ENCODE peak calls at places on chromosome X, in five cellular contexts. One of them, this sample, is unnamed.

GRCh38 chrX:70279081-70279480 is 2.9 kb upstream of the RAB41 start:
- DNase-seq in GM12878: no peak
- DNase-seq in K562: no peak
- DNase-seq in HepG2: no peak
- DNase-seq in GM12891: no peak
- DNase-seq in this sample: no peak

GRCh38 chrX:17377047-17377692 is 2.2 kb downstream of the NHS start:
- DNase-seq in GM12878: no peak
- DNase-seq in K562: no peak
- DNase-seq in HepG2: no peak
- DNase-seq in GM12891: no peak
- DNase-seq in this sample: no peak

GRCh38 chrX:123138473-123138872 is 45.6 kb upstream of the GRIA3 start:
- DNase-seq in GM12878: no peak
- DNase-seq in K562: no peak
- DNase-seq in HepG2: no peak
- DNase-seq in GM12891: no peak
- DNase-seq in this sample: no peak

GRCh38 chrX:37405954-37406353 is 56.8 kb downstream of the PRRG1 start:
- DNase-seq in GM12878: no peak
- DNase-seq in K562: no peak
- DNase-seq in HepG2: no peak
- DNase-seq in GM12891: no peak
- DNase-seq in this sample: no peak

GRCh38 chrX:66504481-66504880 is 134.4 kb downstream of the EDA2R start:
- DNase-seq in GM12878: no peak
- DNase-seq in K562: no peak
- DNase-seq in HepG2: no peak
- DNase-seq in GM12891: no peak
- DNase-seq in this sample: no peak

GRCh38 chrX:108453841-108454240 is 14.2 kb downstream of the COL4A5 start:
- DNase-seq in GM12878: no peak
- DNase-seq in K562: no peak
- DNase-seq in HepG2: no peak
- DNase-seq in GM12891: no peak
- DNase-seq in this sample: no peak

GRCh38 chrX:24085133-24085532 is 30.4 kb downstream of the EIF2S3 start:
- DNase-seq in GM12878: no peak
- DNase-seq in K562: no peak
- DNase-seq in HepG2: no peak
- DNase-seq in GM12891: no peak
- DNase-seq in this sample: no peak

GRCh38 chrX:111868726-111869638 is 7.0 kb upstream of the TRPC5OS start:
- DNase-seq in GM12878: peak; percentile 40
- DNase-seq in K562: no peak
- DNase-seq in HepG2: no peak
- DNase-seq in GM12891: no peak
- DNase-seq in this sample: no peak

GRCh38 chrX:54171527-54171926 is 11.5 kb downstream of the FAM120C start:
- DNase-seq in GM12878: no peak
- DNase-seq in K562: no peak
- DNase-seq in HepG2: no peak
- DNase-seq in GM12891: no peak
- DNase-seq in this sample: no peak

GRCh38 chrX:150507251-150507856 is 61.1 kb upstream of the MTM1 start:
- DNase-seq in GM12878: no peak
- DNase-seq in K562: no peak
- DNase-seq in HepG2: no peak
- DNase-seq in GM12891: no peak
- DNase-seq in this sample: no peak

GRCh38 chrX:17553451-17553850 is 178.5 kb downstream of the NHS start:
- DNase-seq in GM12878: no peak
- DNase-seq in K562: no peak
- DNase-seq in HepG2: no peak
- DNase-seq in GM12891: no peak
- DNase-seq in this sample: no peak

GRCh38 chrX:135009057-135009605 is 13.2 kb downstream of the RTL8B start:
- DNase-seq in GM12878: no peak
- DNase-seq in K562: no peak
- DNase-seq in HepG2: peak; percentile 60
- DNase-seq in GM12891: no peak
- DNase-seq in this sample: no peak

GRCh38 chrX:133726211-133726630 is 259.2 kb downstream of the GPC3 start:
- DNase-seq in GM12878: no peak
- DNase-seq in K562: no peak
- DNase-seq in HepG2: peak; percentile 27
- DNase-seq in GM12891: no peak
- DNase-seq in this sample: no peak

GRCh38 chrX:154525606-154526490 is 9.8 kb upstream of the FAM3A start:
- DNase-seq in GM12878: no peak
- DNase-seq in K562: no peak
- DNase-seq in HepG2: no peak
- DNase-seq in GM12891: no peak
- DNase-seq in this sample: no peak

GRCh38 chrX:154530286-154530685 is 14.3 kb upstream of the FAM3A start:
- DNase-seq in GM12878: no peak
- DNase-seq in K562: no peak
- DNase-seq in HepG2: no peak
- DNase-seq in GM12891: no peak
- DNase-seq in this sample: no peak

GRCh38 chrX:154531626-154532025 is 15.0 kb downstream of the G6PD start:
- DNase-seq in GM12878: no peak
- DNase-seq in K562: no peak
- DNase-seq in HepG2: no peak
- DNase-seq in GM12891: no peak
- DNase-seq in this sample: no peak

GRCh38 chrX:154529206-154529612 is 13.2 kb upstream of the FAM3A start:
- DNase-seq in GM12878: no peak
- DNase-seq in K562: no peak
- DNase-seq in HepG2: peak; percentile 45
- DNase-seq in GM12891: no peak
- DNase-seq in this sample: no peak

GRCh38 chrX:154526901-154527675 is 11.1 kb upstream of the FAM3A start:
- DNase-seq in GM12878: peak; percentile 36
- DNase-seq in K562: peak; percentile 67
- DNase-seq in HepG2: peak; percentile 56
- DNase-seq in GM12891: peak; percentile 43
- DNase-seq in this sample: peak; percentile 47
- TF ChIP-seq POLR2A in GM12878: peak; percentile 68
- TF ChIP-seq POLR2A in K562: peak; percentile 39
- TF ChIP-seq POLR2A in HepG2: no peak
- TF ChIP-seq POLR2A in GM12891: peak; percentile 54
- TF ChIP-seq POLR2A in this sample: peak; percentile 28

GRCh38 chrX:153818571-153819397 is 11.6 kb downstream of the PDZD4 start:
- DNase-seq in GM12878: no peak
- DNase-seq in K562: peak; percentile 91
- DNase-seq in HepG2: no peak
- DNase-seq in GM12891: peak; percentile 58
- DNase-seq in this sample: peak; percentile 57
- TF ChIP-seq POLR2AphosphoS5 in GM12878: no peak
- TF ChIP-seq POLR2AphosphoS5 in K562: no peak
- TF ChIP-seq POLR2AphosphoS5 in HepG2: no peak
- TF ChIP-seq POLR2AphosphoS5 in GM12891: no peak
- TF ChIP-seq POLR2AphosphoS5 in this sample: no peak

DNA sequence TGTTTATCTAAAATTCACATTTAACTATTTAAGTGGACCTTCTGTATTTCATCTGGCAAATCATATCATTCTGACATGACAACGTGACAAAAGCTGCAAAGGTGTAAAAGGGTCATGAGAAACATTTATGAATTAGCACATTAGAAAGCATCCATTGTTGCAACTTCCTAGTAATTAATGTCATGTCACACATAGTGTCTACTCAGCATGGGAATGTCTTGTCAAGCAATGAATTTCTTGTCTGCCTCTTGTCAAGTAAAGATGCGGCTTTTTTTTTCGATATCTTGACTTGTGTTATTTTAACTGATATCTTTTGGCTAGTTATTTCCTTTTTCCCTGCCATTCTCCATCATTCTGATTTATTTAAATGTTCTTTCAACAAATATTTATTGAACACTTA is 463.5 kb upstream of the CXorf51B start:
- DNase-seq in GM12878: no peak
- DNase-seq in K562: no peak
- DNase-seq in HepG2: no peak
- DNase-seq in GM12891: no peak
- DNase-seq in this sample: no peak
- TF ChIP-seq TAF1 in GM12878: no peak
- TF ChIP-seq TAF1 in K562: no peak
- TF ChIP-seq TAF1 in HepG2: no peak
- TF ChIP-seq TAF1 in GM12891: no peak
- TF ChIP-seq TAF1 in this sample: no peak

DNA sequence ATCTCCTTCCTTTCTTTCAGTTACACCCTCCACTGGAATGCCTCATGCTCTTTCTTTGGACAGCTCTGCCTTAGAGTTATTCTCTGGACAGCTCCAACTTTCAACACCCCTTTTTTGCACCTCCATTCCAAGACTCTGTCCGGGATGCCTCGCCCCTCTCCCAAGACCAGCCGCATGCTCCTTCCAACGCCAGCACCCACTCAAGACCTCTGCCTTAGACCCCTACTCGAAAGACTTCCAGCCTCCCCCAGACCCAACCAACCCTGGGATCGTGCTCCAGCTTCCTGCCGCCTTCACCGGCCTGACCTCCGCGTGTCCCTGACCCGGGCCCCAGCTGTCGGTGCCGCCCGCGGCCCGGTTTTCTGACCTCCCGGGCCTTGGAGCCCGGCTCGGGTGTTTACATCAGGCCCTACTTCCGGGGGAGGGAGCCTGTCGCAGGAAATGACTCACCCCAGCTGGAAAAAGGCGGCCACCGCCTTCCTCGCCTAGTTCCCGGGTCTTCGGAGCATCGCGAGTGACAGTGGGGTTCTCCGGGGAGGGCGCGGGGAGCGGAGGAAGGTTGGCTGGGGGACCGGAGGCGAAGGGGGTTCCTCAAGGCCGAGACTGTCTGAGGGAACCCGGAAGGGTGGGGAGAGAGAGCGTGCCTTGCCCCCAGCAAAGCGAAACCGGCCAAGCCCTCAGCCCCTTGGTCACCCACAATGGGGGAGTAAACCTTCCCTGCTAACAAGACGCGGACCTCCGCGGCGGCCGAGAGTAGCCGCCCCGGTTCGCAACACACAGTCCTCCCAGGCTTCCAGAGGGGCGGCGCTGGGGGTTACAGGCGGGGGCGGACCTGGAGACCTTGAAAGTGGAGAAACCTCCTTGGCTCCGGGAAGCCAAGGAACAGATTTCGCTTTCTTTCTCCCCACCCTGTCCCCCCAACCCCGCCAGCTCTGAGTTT is at the start of gene WDR45:
- DNase-seq in GM12878: peak; percentile 8
- DNase-seq in K562: peak; percentile 83
- DNase-seq in HepG2: peak; percentile 51
- DNase-seq in GM12891: peak; percentile 72
- DNase-seq in this sample: peak; percentile 82
- TF ChIP-seq POLR2A in GM12878: peak; percentile 83
- TF ChIP-seq POLR2A in K562: peak; percentile 82
- TF ChIP-seq POLR2A in HepG2: no peak
- TF ChIP-seq POLR2A in GM12891: peak; percentile 31
- TF ChIP-seq POLR2A in this sample: peak; percentile 59

GRCh38 chrX:119398974-119399771 is at the start of gene SLC25A43:
- DNase-seq in GM12878: no peak
- DNase-seq in K562: peak; percentile 86
- DNase-seq in HepG2: no peak
- DNase-seq in GM12891: peak; percentile 65
- DNase-seq in this sample: peak; percentile 69
- TF ChIP-seq POLR2AphosphoS5 in GM12878: no peak
- TF ChIP-seq POLR2AphosphoS5 in K562: no peak
- TF ChIP-seq POLR2AphosphoS5 in HepG2: no peak
- TF ChIP-seq POLR2AphosphoS5 in GM12891: no peak
- TF ChIP-seq POLR2AphosphoS5 in this sample: peak; percentile 32

GRCh38 chrX:2502668-2503519 is 2.1 kb upstream of the DHRSX start:
- DNase-seq in GM12878: no peak
- DNase-seq in K562: no peak
- DNase-seq in HepG2: no peak
- DNase-seq in GM12891: no peak
- DNase-seq in this sample: no peak
- TF ChIP-seq TAF1 in GM12878: no peak
- TF ChIP-seq TAF1 in K562: peak; percentile 32
- TF ChIP-seq TAF1 in HepG2: no peak
- TF ChIP-seq TAF1 in GM12891: no peak
- TF ChIP-seq TAF1 in this sample: no peak

DNA sequence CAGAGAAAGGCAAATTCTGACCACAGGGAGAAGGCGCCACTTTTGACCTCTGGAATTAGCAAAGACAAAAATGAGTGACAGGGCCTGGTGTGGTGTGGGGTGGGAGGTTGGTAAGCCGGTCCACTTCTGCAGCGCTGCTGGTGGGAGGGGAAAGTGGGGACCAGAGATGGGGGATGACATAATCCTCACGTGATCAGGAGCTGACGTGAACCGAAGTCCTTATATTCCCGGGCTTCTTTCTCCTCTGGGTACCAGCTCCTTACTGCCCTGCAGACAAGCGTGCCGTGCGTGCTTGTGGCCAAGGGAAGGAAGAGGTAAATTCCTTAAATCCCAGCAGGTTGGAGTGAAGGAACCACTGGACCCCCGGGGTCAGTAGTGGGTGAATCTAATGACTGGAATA is at the start of gene TCEAL7:
- DNase-seq in GM12878: no peak
- DNase-seq in K562: no peak
- DNase-seq in HepG2: no peak
- DNase-seq in GM12891: no peak
- DNase-seq in this sample: no peak
- TF ChIP-seq POLR2A in GM12878: no peak
- TF ChIP-seq POLR2A in K562: no peak
- TF ChIP-seq POLR2A in HepG2: no peak
- TF ChIP-seq POLR2A in GM12891: no peak
- TF ChIP-seq POLR2A in this sample: no peak

GRCh38 chrX:153924149-153924861 is 1.8 kb downstream of the ARHGAP4 start:
- DNase-seq in GM12878: no peak
- DNase-seq in K562: no peak
- DNase-seq in HepG2: peak; percentile 58
- DNase-seq in GM12891: no peak
- DNase-seq in this sample: no peak
- TF ChIP-seq POLR2AphosphoS5 in GM12878: no peak
- TF ChIP-seq POLR2AphosphoS5 in K562: no peak
- TF ChIP-seq POLR2AphosphoS5 in HepG2: no peak
- TF ChIP-seq POLR2AphosphoS5 in GM12891: no peak
- TF ChIP-seq POLR2AphosphoS5 in this sample: no peak

This sample was measured in GM12892.